ENCODE peak calls at places on chromosomes 3 and 15, in seven cellular contexts. D is neuronal stem cell, F is IMR-90, L is H9, R is mesendoderm, Z is mesenchymal stem cell, Y is H1. O is an unnamed sample.

GRCh38 chr3:37499820-37500219 is 325.4 kb upstream of the LRRFIP2 start:
- DNase-seq in L (no peak), Z (no peak), Y (no peak), D (no peak), F (no peak), R (no peak), O (no peak)

GRCh38 chr3:46939578-46940405 is 36.8 kb downstream of the CCDC12 start:
- DNase-seq in R (peak), L (no peak), D (no peak), Z (no peak), F (no peak), Y (no peak), O (no peak)

GRCh38 chr3:97763586-97764148 is 891 bp upstream of the ARL6 start:
- DNase-seq in Z (no peak), F (peak), R (peak), D (no peak), L (no peak), Y (no peak), O (no peak)

GRCh38 chr15:92682772-92683510 is 27.4 kb upstream of the FAM174B start:
- DNase-seq in Y (no peak), F (no peak), Z (peak), L (no peak), D (no peak), R (no peak), O (no peak)

GRCh38 chr15:88623061-88623460 is 1.9 kb downstream of the AEN start:
- DNase-seq in R (peak), F (peak), L (no peak), Y (no peak), Z (peak), D (no peak), O (peak)

GRCh38 chr3:126983276-126983652 is 349 bp downstream of the PLXNA1 start:
- DNase-seq in Y (no peak), F (no peak), L (no peak), R (no peak), D (no peak), Z (no peak), O (no peak)

GRCh38 chr3:9715764-9716437 is 12.3 kb downstream of the CPNE9 start:
- DNase-seq in F (peak), L (no peak), R (peak), D (no peak), Z (peak), Y (no peak), O (peak)

GRCh38 chr3:14509796-14510100 is 30.4 kb downstream of the GRIP2 start:
- DNase-seq in F (no peak), R (no peak), Z (no peak), Y (no peak), L (no peak), D (no peak), O (no peak)

GRCh38 chr3:120177151-120177550 is 82.9 kb upstream of the GSK3B start:
- DNase-seq in F (peak), L (peak), Z (peak), R (peak), Y (no peak), D (no peak), O (peak)

GRCh38 chr3:52052831-52053306 is 3.5 kb downstream of the DUSP7 start:
- DNase-seq in L (peak), Y (peak), D (no peak), R (peak), F (peak), Z (peak), O (peak)

GRCh38 chr3:181739628-181740027 is 27.9 kb downstream of the SOX2 start:
- DNase-seq in D (no peak), L (no peak), F (no peak), Y (no peak), Z (no peak), R (no peak), O (no peak)

GRCh38 chr3:65149877-65150276 is 462.1 kb upstream of the ADAMTS9 start:
- DNase-seq in F (no peak), Z (no peak), L (no peak), R (no peak), Y (no peak), D (no peak), O (no peak)

GRCh38 chr3:61522064-61522463 is 39.3 kb upstream of the PTPRG start:
- DNase-seq in Z (no peak), F (no peak), R (peak), Y (no peak), L (peak), D (no peak), O (no peak)

GRCh38 chr3:188104050-188104449 is 49.9 kb upstream of the LPP start:
- DNase-seq in Z (no peak), L (no peak), Y (no peak), D (no peak), F (peak), R (no peak), O (no peak)

GRCh38 chr15:67501177-67501835 is 19.6 kb upstream of the C15orf61 start:
- DNase-seq in D (no peak), Y (no peak), Z (peak), L (no peak), F (peak), R (peak), O (peak)

GRCh38 chr3:42652611-42653302 is 740 bp upstream of the ZBTB47 start:
- DNase-seq in L (peak), Z (peak), Y (peak), F (peak), R (peak), D (no peak), O (peak)

GRCh38 chr3:15959434-15959811 is 161.6 kb upstream of the ANKRD28 start:
- DNase-seq in Y (no peak), Z (no peak), L (no peak), R (no peak), D (no peak), F (peak), O (no peak)

GRCh38 chr15:70799667-70800450 is 36.5 kb upstream of the UACA start:
- DNase-seq in Z (peak), D (no peak), Y (no peak), R (no peak), L (no peak), F (peak), O (no peak)

GRCh38 chr3:27633224-27633545 is 88.9 kb downstream of the EOMES start:
- DNase-seq in F (peak), R (peak), Z (no peak), Y (no peak), D (no peak), L (no peak), O (no peak)

GRCh38 chr3:119365418-119365817 is 71.2 kb downstream of the ARHGAP31 start:
- DNase-seq in D (no peak), F (no peak), Z (no peak), Y (no peak), L (no peak), R (no peak), O (no peak)

GRCh38 chr3:33092496-33093254 is 4.3 kb downstream of the GLB1 start:
- DNase-seq in R (no peak), F (no peak), D (no peak), Y (no peak), L (no peak), Z (no peak), O (no peak)

GRCh38 chr3:33091746-33092145 is 5.2 kb downstream of the GLB1 start:
- DNase-seq in F (no peak), L (no peak), Z (no peak), R (peak), Y (no peak), D (no peak), O (no peak)

GRCh38 chr3:33096103-33096868 is 660 bp downstream of the GLB1 start:
- DNase-seq in Y (peak), R (peak), L (peak), Z (peak), F (peak), D (peak), O (peak)

GRCh38 chr3:33089515-33089914 is 7.4 kb downstream of the GLB1 start:
- DNase-seq in R (no peak), F (no peak), Y (no peak), D (no peak), Z (no peak), L (no peak), O (no peak)

GRCh38 chr3:33093847-33094246 is 3.1 kb downstream of the GLB1 start:
- DNase-seq in Z (no peak), L (peak), F (no peak), Y (peak), D (no peak), R (peak), O (no peak)
- H3K23ac ChIP-seq in Z (no peak), L (no peak), F (no peak), Y (no peak), D (peak), R (no peak), O (no peak)

GRCh38 chr15:26716069-26716468 is 56.8 kb downstream of the GABRB3 start:
- DNase-seq in Y (no peak), R (no peak), L (no peak), F (no peak), D (no peak), Z (no peak), O (no peak)

GRCh38 chr15:26713498-26713897 is 59.4 kb downstream of the GABRB3 start:
- DNase-seq in Y (no peak), F (no peak), Z (no peak), R (no peak), D (no peak), L (no peak), O (no peak)

GRCh38 chr15:26712350-26712749 is 60.5 kb downstream of the GABRB3 start:
- DNase-seq in D (no peak), Z (no peak), F (no peak), L (no peak), Y (no peak), R (no peak), O (no peak)

GRCh38 chr15:26711445-26711844 is 61.4 kb downstream of the GABRB3 start:
- DNase-seq in F (no peak), Z (no peak), D (no peak), L (no peak), Y (no peak), R (peak), O (no peak)
- H3K23ac ChIP-seq in F (no peak), Z (no peak), D (no peak), L (no peak), Y (no peak), R (no peak), O (no peak)

GRCh38 chr15:74334127-74334526 is 33.3 kb downstream of the CYP11A1 start:
- DNase-seq in D (no peak), L (no peak), Z (no peak), F (no peak), Y (no peak), R (no peak), O (no peak)

GRCh38 chr15:74333093-74333492 is 34.4 kb downstream of the CYP11A1 start:
- DNase-seq in F (no peak), Z (no peak), Y (no peak), R (no peak), L (no peak), D (no peak), O (no peak)

GRCh38 chr15:74332011-74332410 is 35.4 kb downstream of the CYP11A1 start:
- DNase-seq in Y (no peak), Z (no peak), F (no peak), R (peak), D (no peak), L (no peak), O (no peak)

GRCh38 chr15:74332611-74333010 is 34.8 kb downstream of the CYP11A1 start:
- DNase-seq in F (no peak), L (no peak), D (no peak), R (no peak), Z (no peak), Y (no peak), O (peak)

GRCh38 chr15:74333662-74334061 is 33.8 kb downstream of the CYP11A1 start:
- DNase-seq in L (no peak), Y (no peak), Z (no peak), D (no peak), R (no peak), F (no peak), O (no peak)
- H3K23ac ChIP-seq in L (no peak), Y (no peak), Z (no peak), D (no peak), R (no peak), F (no peak), O (no peak)

GRCh38 chr15:35136552-35136951 is 51.5 kb upstream of the NANOGP8 start:
- DNase-seq in R (no peak), F (no peak), Y (no peak), D (no peak), L (no peak), Z (no peak), O (no peak)
- H3K23ac ChIP-seq in R (no peak), F (no peak), Y (no peak), D (no peak), L (no peak), Z (no peak), O (no peak)

GRCh38 chr15:41183580-41183979 is 47.0 kb downstream of the EXD1 start:
- DNase-seq in R (no peak), F (peak), L (no peak), Y (no peak), Z (no peak), D (no peak), O (no peak)
- H3K23ac ChIP-seq in R (no peak), F (peak), L (no peak), Y (no peak), Z (no peak), D (no peak), O (no peak)

GRCh38 chr15:48527517-48527916 is 118.0 kb downstream of the FBN1 start:
- DNase-seq in R (no peak), D (no peak), Z (peak), F (peak), Y (no peak), L (no peak), O (no peak)
- H3K23ac ChIP-seq in R (no peak), D (no peak), Z (no peak), F (peak), Y (no peak), L (no peak), O (no peak)

DNA sequence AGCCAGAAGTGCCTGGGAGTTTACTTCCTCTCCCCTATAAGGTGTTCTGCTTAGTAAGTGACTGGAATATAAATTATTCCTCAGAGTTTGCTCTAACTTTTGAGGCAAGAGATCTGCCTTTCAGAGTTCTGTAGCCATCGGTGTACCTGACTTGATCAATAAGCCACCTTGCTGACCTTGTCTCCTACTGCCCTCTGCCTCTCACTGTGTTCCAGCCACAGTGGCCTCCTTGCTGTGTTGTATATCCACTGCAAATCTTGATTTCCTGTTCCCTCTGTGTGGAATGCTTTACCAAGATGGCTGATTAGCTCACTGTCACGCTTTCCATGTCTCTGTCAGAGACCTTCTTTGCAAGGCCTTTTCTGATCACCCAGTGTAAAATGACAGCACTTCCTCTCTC is 442.4 kb downstream of the SQOR start:
- DNase-seq in Y (no peak), F (no peak), R (peak), Z (no peak), D (no peak), L (no peak), O (no peak)
- H3K23ac ChIP-seq in Y (no peak), F (no peak), R (no peak), Z (no peak), D (no peak), L (no peak), O (no peak)

DNA sequence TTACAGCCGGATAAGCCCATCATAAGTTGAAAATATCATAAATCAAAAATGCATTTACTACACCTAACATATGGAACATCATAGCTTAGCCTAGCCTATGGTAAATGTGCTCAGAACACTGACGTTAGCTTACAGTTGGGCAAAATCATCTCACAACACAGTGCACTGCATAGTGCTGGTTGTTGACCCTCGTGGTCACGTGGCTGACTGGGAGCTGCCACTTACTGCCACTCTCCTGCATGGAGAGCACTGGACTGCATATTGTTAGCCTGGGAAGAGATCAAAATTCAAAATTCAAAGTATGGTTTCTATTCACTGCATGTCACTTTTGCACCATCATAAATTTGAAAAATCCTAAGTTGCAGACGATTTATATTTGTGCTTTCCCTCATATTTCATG is 94.0 kb upstream of the CACNA2D3 start:
- DNase-seq in Y (no peak), D (no peak), R (no peak), Z (no peak), F (no peak), L (no peak), O (no peak)
- H3K23ac ChIP-seq in Y (no peak), D (no peak), R (no peak), Z (no peak), F (no peak), L (no peak), O (no peak)

GRCh38 chr3:101077361-101078011 is 84.3 kb upstream of the ABI3BP start:
- DNase-seq in F (peak), Z (no peak), D (no peak), L (no peak), R (no peak), Y (no peak), O (no peak)
- H3K23ac ChIP-seq in F (no peak), Z (no peak), D (no peak), L (no peak), R (no peak), Y (no peak), O (no peak)

O was measured in trophoblast cell.